ENCODE peak calls at places on chromosomes 3 and 15, in seven cellular contexts. One of them, this sample, is unnamed. For H3K27me3, the result is how much of the 10 kb centered on the place peaks cover.

GRCh38 chr15:85706779-85707518 is 87.8 kb downstream of the KLHL25 start:
- DNase-seq in neuronal stem cell: no peak
- DNase-seq in Panc1: no peak
- DNase-seq in WERI-Rb-1: no peak
- DNase-seq in tibial nerve: no peak
- DNase-seq in endothelial cell of umbilical vein: peak
- DNase-seq in fibroblast of lung: peak
- DNase-seq in this sample: no peak

GRCh38 chr3:56826831-56827722 is 25.3 kb upstream of the ARHGEF3 start:
- DNase-seq in tibial nerve: no peak
- DNase-seq in fibroblast of lung: peak
- DNase-seq in endothelial cell of umbilical vein: no peak
- DNase-seq in WERI-Rb-1: peak
- DNase-seq in neuronal stem cell: no peak
- DNase-seq in Panc1: no peak
- DNase-seq in this sample: no peak

GRCh38 chr3:46675843-46676567 is 17.5 kb downstream of the ALS2CL start:
- DNase-seq in WERI-Rb-1: no peak
- DNase-seq in endothelial cell of umbilical vein: no peak
- DNase-seq in Panc1: no peak
- DNase-seq in fibroblast of lung: no peak
- DNase-seq in neuronal stem cell: no peak
- DNase-seq in tibial nerve: no peak
- DNase-seq in this sample: no peak

GRCh38 chr15:85047271-85047948 is 65.8 kb downstream of the PDE8A start:
- DNase-seq in tibial nerve: peak
- DNase-seq in Panc1: peak
- DNase-seq in fibroblast of lung: peak
- DNase-seq in neuronal stem cell: no peak
- DNase-seq in endothelial cell of umbilical vein: peak
- DNase-seq in WERI-Rb-1: peak
- DNase-seq in this sample: peak

GRCh38 chr3:194205675-194206133 is 69.8 kb downstream of the HES1 start:
- DNase-seq in tibial nerve: no peak
- DNase-seq in endothelial cell of umbilical vein: peak
- DNase-seq in WERI-Rb-1: no peak
- DNase-seq in Panc1: no peak
- DNase-seq in fibroblast of lung: peak
- DNase-seq in neuronal stem cell: no peak
- DNase-seq in this sample: peak

GRCh38 chr3:29557186-29557585 is 276.3 kb downstream of the RBMS3 start:
- DNase-seq in fibroblast of lung: no peak
- DNase-seq in neuronal stem cell: no peak
- DNase-seq in WERI-Rb-1: no peak
- DNase-seq in tibial nerve: no peak
- DNase-seq in endothelial cell of umbilical vein: no peak
- DNase-seq in Panc1: no peak
- DNase-seq in this sample: no peak

GRCh38 chr3:49199244-49199899 is 28.0 kb downstream of the KLHDC8B start:
- DNase-seq in fibroblast of lung: peak
- DNase-seq in tibial nerve: peak
- DNase-seq in endothelial cell of umbilical vein: peak
- DNase-seq in neuronal stem cell: no peak
- DNase-seq in WERI-Rb-1: no peak
- DNase-seq in Panc1: no peak
- DNase-seq in this sample: peak

GRCh38 chr3:56185827-56186226 is 282.4 kb downstream of the ERC2 start:
- DNase-seq in tibial nerve: no peak
- DNase-seq in Panc1: no peak
- DNase-seq in WERI-Rb-1: peak
- DNase-seq in endothelial cell of umbilical vein: no peak
- DNase-seq in fibroblast of lung: no peak
- DNase-seq in neuronal stem cell: no peak
- DNase-seq in this sample: no peak

GRCh38 chr3:51245871-51246270 is 139.2 kb upstream of the MANF start:
- DNase-seq in neuronal stem cell: no peak
- DNase-seq in Panc1: no peak
- DNase-seq in endothelial cell of umbilical vein: no peak
- DNase-seq in fibroblast of lung: no peak
- DNase-seq in WERI-Rb-1: no peak
- DNase-seq in tibial nerve: no peak
- DNase-seq in this sample: no peak

GRCh38 chr3:121885386-121885785 is 8.8 kb upstream of the SLC15A2 start:
- DNase-seq in endothelial cell of umbilical vein: no peak
- DNase-seq in WERI-Rb-1: no peak
- DNase-seq in fibroblast of lung: peak
- DNase-seq in neuronal stem cell: no peak
- DNase-seq in Panc1: no peak
- DNase-seq in tibial nerve: no peak
- DNase-seq in this sample: no peak

GRCh38 chr15:33587773-33588172 is 277.0 kb downstream of the RYR3 start:
- DNase-seq in WERI-Rb-1: no peak
- DNase-seq in Panc1: no peak
- DNase-seq in fibroblast of lung: peak
- DNase-seq in endothelial cell of umbilical vein: no peak
- DNase-seq in tibial nerve: no peak
- DNase-seq in neuronal stem cell: no peak
- DNase-seq in this sample: no peak

GRCh38 chr3:149390772-149391212 is 13.3 kb upstream of the TM4SF1 start:
- DNase-seq in endothelial cell of umbilical vein: peak
- DNase-seq in fibroblast of lung: peak
- DNase-seq in tibial nerve: no peak
- DNase-seq in Panc1: no peak
- DNase-seq in neuronal stem cell: no peak
- DNase-seq in WERI-Rb-1: no peak
- DNase-seq in this sample: no peak

GRCh38 chr3:53730565-53730964 is 115.7 kb downstream of the CHDH start:
- DNase-seq in fibroblast of lung: peak
- DNase-seq in Panc1: no peak
- DNase-seq in neuronal stem cell: no peak
- DNase-seq in endothelial cell of umbilical vein: no peak
- DNase-seq in tibial nerve: no peak
- DNase-seq in WERI-Rb-1: no peak
- DNase-seq in this sample: no peak

GRCh38 chr15:70521576-70522322 is 241.6 kb downstream of the UACA start:
- DNase-seq in neuronal stem cell: no peak
- DNase-seq in endothelial cell of umbilical vein: no peak
- DNase-seq in Panc1: no peak
- DNase-seq in tibial nerve: no peak
- DNase-seq in fibroblast of lung: no peak
- DNase-seq in WERI-Rb-1: no peak
- DNase-seq in this sample: no peak

GRCh38 chr15:69538381-69538780 is 85.8 kb downstream of the RPLP1 start:
- DNase-seq in endothelial cell of umbilical vein: no peak
- DNase-seq in tibial nerve: no peak
- DNase-seq in WERI-Rb-1: peak
- DNase-seq in neuronal stem cell: no peak
- DNase-seq in Panc1: no peak
- DNase-seq in fibroblast of lung: no peak
- DNase-seq in this sample: no peak

GRCh38 chr3:195774917-195775316 is 36.8 kb downstream of the MUC4 start:
- DNase-seq in WERI-Rb-1: peak
- DNase-seq in tibial nerve: peak
- DNase-seq in endothelial cell of umbilical vein: peak
- DNase-seq in neuronal stem cell: peak
- DNase-seq in Panc1: peak
- DNase-seq in fibroblast of lung: no peak
- DNase-seq in this sample: peak

GRCh38 chr3:8080464-8080863 is 421.2 kb upstream of the LMCD1 start:
- DNase-seq in endothelial cell of umbilical vein: no peak
- DNase-seq in tibial nerve: no peak
- DNase-seq in Panc1: no peak
- DNase-seq in neuronal stem cell: no peak
- DNase-seq in WERI-Rb-1: no peak
- DNase-seq in fibroblast of lung: no peak
- DNase-seq in this sample: no peak

GRCh38 chr3:110133971-110134370 is 796.6 kb upstream of the DPPA4 start:
- DNase-seq in fibroblast of lung: no peak
- DNase-seq in endothelial cell of umbilical vein: no peak
- DNase-seq in tibial nerve: no peak
- DNase-seq in WERI-Rb-1: no peak
- DNase-seq in Panc1: no peak
- DNase-seq in neuronal stem cell: no peak
- DNase-seq in this sample: no peak

GRCh38 chr3:186193534-186194450 is 84.9 kb upstream of the ETV5 start:
- DNase-seq in endothelial cell of umbilical vein: no peak
- DNase-seq in neuronal stem cell: peak
- DNase-seq in WERI-Rb-1: peak
- DNase-seq in tibial nerve: no peak
- DNase-seq in Panc1: no peak
- DNase-seq in fibroblast of lung: no peak
- DNase-seq in this sample: peak

GRCh38 chr3:115885621-115886020 is 262.3 kb downstream of the GAP43 start:
- DNase-seq in WERI-Rb-1: no peak
- DNase-seq in Panc1: no peak
- DNase-seq in endothelial cell of umbilical vein: no peak
- DNase-seq in neuronal stem cell: peak
- DNase-seq in fibroblast of lung: peak
- DNase-seq in tibial nerve: no peak
- DNase-seq in this sample: no peak

GRCh38 chr3:133745981-133746721 is at the start of gene TF:
- DNase-seq in endothelial cell of umbilical vein: no peak
- DNase-seq in fibroblast of lung: peak
- DNase-seq in neuronal stem cell: no peak
- DNase-seq in WERI-Rb-1: no peak
- DNase-seq in Panc1: no peak
- DNase-seq in tibial nerve: no peak
- DNase-seq in this sample: no peak

GRCh38 chr3:129952956-129953355 is 21.6 kb upstream of the TRH start:
- DNase-seq in tibial nerve: no peak
- DNase-seq in WERI-Rb-1: no peak
- DNase-seq in endothelial cell of umbilical vein: no peak
- DNase-seq in Panc1: no peak
- DNase-seq in neuronal stem cell: no peak
- DNase-seq in fibroblast of lung: no peak
- DNase-seq in this sample: no peak

DNA sequence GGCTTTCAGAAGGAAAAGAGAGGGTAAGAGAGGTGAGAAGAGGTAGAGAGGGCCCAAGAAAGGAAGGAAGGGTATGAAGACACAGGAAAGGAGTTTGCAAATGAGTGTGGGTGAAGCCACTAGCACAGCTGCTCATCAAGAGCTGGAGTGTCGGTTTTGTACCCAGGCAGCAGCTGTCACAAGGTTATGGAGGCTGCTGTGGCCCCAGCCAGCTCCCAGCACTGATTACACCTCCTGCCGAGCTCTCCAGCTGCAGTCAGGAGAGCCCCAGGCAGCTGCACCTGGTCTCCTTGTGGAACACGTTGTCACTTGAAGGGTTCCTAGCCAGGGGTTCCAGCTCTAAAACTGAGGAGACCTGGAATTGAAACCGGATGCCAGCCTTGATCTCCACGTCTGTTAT is 60.4 kb upstream of the CHD2 start:
- DNase-seq in neuronal stem cell: no peak
- DNase-seq in WERI-Rb-1: no peak
- DNase-seq in fibroblast of lung: no peak
- DNase-seq in tibial nerve: no peak
- DNase-seq in Panc1: no peak
- DNase-seq in endothelial cell of umbilical vein: no peak
- DNase-seq in this sample: peak
- H3K4me3 ChIP-seq in neuronal stem cell: no peak
- H3K4me3 ChIP-seq in WERI-Rb-1: no peak
- H3K4me3 ChIP-seq in fibroblast of lung: no peak
- H3K4me3 ChIP-seq in tibial nerve: no peak
- H3K4me3 ChIP-seq in Panc1: no peak
- H3K4me3 ChIP-seq in endothelial cell of umbilical vein: no peak
- H3K4me3 ChIP-seq in this sample: no peak

GRCh38 chr3:181704421-181705066 is 7.2 kb upstream of the SOX2 start:
- DNase-seq in tibial nerve: no peak
- DNase-seq in neuronal stem cell: no peak
- DNase-seq in WERI-Rb-1: no peak
- DNase-seq in fibroblast of lung: no peak
- DNase-seq in endothelial cell of umbilical vein: no peak
- DNase-seq in Panc1: no peak
- DNase-seq in this sample: no peak
- H3K27me3 ChIP-seq in tibial nerve: under half
- H3K27me3 ChIP-seq in neuronal stem cell: under half
- H3K27me3 ChIP-seq in WERI-Rb-1: half or more
- H3K27me3 ChIP-seq in fibroblast of lung: under half
- H3K27me3 ChIP-seq in endothelial cell of umbilical vein: under half
- H3K27me3 ChIP-seq in Panc1: half or more
- H3K27me3 ChIP-seq in this sample: under half

GRCh38 chr3:184016820-184017671 is 638 bp downstream of the ABCC5 start:
- DNase-seq in WERI-Rb-1: peak
- DNase-seq in neuronal stem cell: peak
- DNase-seq in tibial nerve: peak
- DNase-seq in endothelial cell of umbilical vein: peak
- DNase-seq in fibroblast of lung: peak
- DNase-seq in Panc1: no peak
- DNase-seq in this sample: peak

GRCh38 chr3:184016169-184016570 is 1.5 kb downstream of the ABCC5 start:
- DNase-seq in WERI-Rb-1: peak
- DNase-seq in neuronal stem cell: no peak
- DNase-seq in tibial nerve: no peak
- DNase-seq in Panc1: no peak
- DNase-seq in endothelial cell of umbilical vein: no peak
- DNase-seq in fibroblast of lung: no peak
- DNase-seq in this sample: no peak

GRCh38 chr3:184017672-184018423 is at the start of gene ABCC5:
- DNase-seq in tibial nerve: peak
- DNase-seq in neuronal stem cell: peak
- DNase-seq in fibroblast of lung: peak
- DNase-seq in Panc1: peak
- DNase-seq in endothelial cell of umbilical vein: peak
- DNase-seq in WERI-Rb-1: peak
- DNase-seq in this sample: peak

GRCh38 chr3:184015381-184016019 is 2.2 kb downstream of the ABCC5 start:
- DNase-seq in WERI-Rb-1: peak
- DNase-seq in tibial nerve: no peak
- DNase-seq in neuronal stem cell: no peak
- DNase-seq in fibroblast of lung: no peak
- DNase-seq in Panc1: no peak
- DNase-seq in endothelial cell of umbilical vein: no peak
- DNase-seq in this sample: no peak

DNA sequence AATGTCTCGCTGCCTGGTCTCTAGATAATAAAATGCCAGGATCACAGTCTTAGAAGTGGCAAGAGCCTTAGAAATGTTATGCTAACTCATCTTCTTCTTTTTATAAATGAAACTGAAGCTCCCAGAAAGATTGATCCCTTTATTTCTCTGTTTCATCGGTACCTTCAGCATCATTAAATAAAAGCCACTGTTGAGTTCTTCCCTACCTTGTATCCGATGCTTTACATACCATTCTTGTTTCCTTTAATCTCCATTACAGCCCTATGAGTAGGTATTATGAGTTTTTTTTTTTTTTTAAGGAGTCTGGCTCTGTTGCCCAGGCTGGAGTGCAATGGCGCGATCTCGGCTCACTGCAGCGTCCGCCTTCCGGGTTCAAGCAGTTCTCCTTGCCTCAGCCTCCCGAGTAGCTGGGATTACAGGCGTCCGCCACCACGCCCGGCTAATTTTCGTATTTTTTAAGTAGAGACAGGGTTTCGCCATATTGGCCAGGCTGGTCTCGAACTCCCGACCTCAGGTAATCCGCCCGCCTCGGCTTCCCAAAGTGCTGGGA is 815 bp upstream of the ABCC5 start:
- DNase-seq in Panc1: no peak
- DNase-seq in WERI-Rb-1: no peak
- DNase-seq in tibial nerve: no peak
- DNase-seq in fibroblast of lung: no peak
- DNase-seq in endothelial cell of umbilical vein: no peak
- DNase-seq in neuronal stem cell: no peak
- DNase-seq in this sample: no peak
- H3K4me3 ChIP-seq in Panc1: peak
- H3K4me3 ChIP-seq in WERI-Rb-1: peak
- H3K4me3 ChIP-seq in tibial nerve: peak
- H3K4me3 ChIP-seq in fibroblast of lung: peak
- H3K4me3 ChIP-seq in endothelial cell of umbilical vein: peak
- H3K4me3 ChIP-seq in neuronal stem cell: peak
- H3K4me3 ChIP-seq in this sample: peak

GRCh38 chr3:43999920-44000319 is 241.8 kb upstream of the TOPAZ1 start:
- DNase-seq in fibroblast of lung: no peak
- DNase-seq in Panc1: no peak
- DNase-seq in tibial nerve: no peak
- DNase-seq in endothelial cell of umbilical vein: no peak
- DNase-seq in WERI-Rb-1: no peak
- DNase-seq in neuronal stem cell: no peak
- DNase-seq in this sample: no peak
- H3K27me3 ChIP-seq in fibroblast of lung: under half
- H3K27me3 ChIP-seq in Panc1: under half
- H3K27me3 ChIP-seq in tibial nerve: under half
- H3K27me3 ChIP-seq in endothelial cell of umbilical vein: half or more
- H3K27me3 ChIP-seq in WERI-Rb-1: half or more
- H3K27me3 ChIP-seq in neuronal stem cell: under half
- H3K27me3 ChIP-seq in this sample: under half